ENCODE peak calls at places on chromosomes 11 and 22, in five cellular contexts. S is aorta; W is transverse colon; M is CD8-positive, alpha-beta memory T cell; D is breast epithelium. B is an unnamed sample.

GRCh38 chr11:66002648-66003225 is 434 bp downstream of the BANF1 start:
- DNase-seq in S (no peak), W (peak; percentile 68), M (no peak), D (peak; percentile 71), B (peak; percentile 92)

GRCh38 chr22:27799334-27800249 is 2.0 kb downstream of the MN1 start:
- DNase-seq in S (peak; percentile 86), W (no peak), M (no peak), D (no peak), B (no peak)

GRCh38 chr22:46594947-46595298 is 25.3 kb upstream of the GRAMD4 start:
- DNase-seq in S (peak; percentile 65), W (no peak), M (no peak), D (no peak), B (no peak)

GRCh38 chr11:72781063-72781312 is 12.9 kb downstream of the STARD10 start:
- DNase-seq in S (no peak), W (peak; percentile 66), M (no peak), D (peak; percentile 71), B (no peak)

GRCh38 chr11:60924110-60924905 is at the start of gene TMEM132A:
- DNase-seq in S (peak; percentile 91), W (peak; percentile 74), M (no peak), D (peak; percentile 70), B (no peak)

GRCh38 chr11:65791719-65792213 is 4.9 kb downstream of the OVOL1 start:
- DNase-seq in S (no peak), W (peak; percentile 87), M (no peak), D (no peak), B (peak; percentile 75)

GRCh38 chr11:117445097-117445658 is 117.5 kb downstream of the CEP164 start:
- DNase-seq in S (peak; percentile 51), W (no peak), M (no peak), D (no peak), B (no peak)

GRCh38 chr22:32476804-32477203 is 2.2 kb downstream of the FBXO7 start:
- DNase-seq in S (no peak), W (no peak), M (no peak), D (no peak), B (no peak)

DNA sequence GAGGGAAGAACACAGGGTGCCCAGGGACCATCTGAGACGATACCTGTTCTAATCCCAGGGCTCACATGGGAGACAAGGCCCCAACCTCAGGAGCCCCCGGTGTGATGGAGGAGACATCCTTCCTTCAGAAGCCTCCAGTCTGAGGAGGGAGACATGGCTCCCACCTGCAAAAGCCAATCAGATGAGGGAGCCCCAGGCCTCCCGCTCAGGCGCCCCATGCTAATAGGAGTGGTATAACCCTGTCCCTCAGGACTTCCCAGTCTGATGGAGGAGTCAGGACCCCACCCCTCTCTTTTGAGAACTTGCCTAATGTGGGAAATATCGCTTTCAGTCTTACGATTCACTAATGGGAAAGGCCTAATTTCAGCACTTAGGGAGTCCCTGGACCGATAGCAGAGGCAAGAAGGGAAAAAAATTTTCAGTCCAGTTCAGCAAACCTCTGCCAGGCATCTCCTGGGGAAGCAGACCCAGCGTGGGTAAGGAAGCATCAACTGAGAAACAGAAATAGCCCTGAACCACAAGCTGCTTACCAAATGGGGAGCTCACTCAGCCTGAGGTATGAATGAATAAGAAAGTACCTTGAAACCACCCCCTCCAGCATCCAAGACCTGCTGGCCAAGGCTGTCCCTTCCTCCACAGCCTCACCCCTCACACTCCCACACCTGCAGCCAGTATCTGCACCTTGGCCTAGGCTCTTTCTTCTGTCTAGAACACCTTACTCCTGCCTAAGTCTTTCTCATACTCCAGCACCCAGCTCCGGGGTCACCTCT is 5.8 kb downstream of the ARRB1 start:
- DNase-seq in S (no peak), W (no peak), M (no peak), D (no peak), B (peak; percentile 51)
- H3K4me1 ChIP-seq in S (no peaks in the 10 kb centered on the region), W (peaks cover 97% of the 10 kb centered on the region), M (peaks cover 99% of the 10 kb centered on the region), D (peaks cover 64% of the 10 kb centered on the region), B (peaks cover 100% of the 10 kb centered on the region)

GRCh38 chr11:128607819-128608218 is 20.5 kb upstream of the ETS1 start:
- DNase-seq in S (no peak), W (no peak), M (no peak), D (no peak), B (no peak)
- H3K4me1 ChIP-seq in S (no peaks in the 10 kb centered on the region), W (no peaks in the 10 kb centered on the region), M (peaks cover 65% of the 10 kb centered on the region), D (no peaks in the 10 kb centered on the region), B (peaks cover 17% of the 10 kb centered on the region)

DNA sequence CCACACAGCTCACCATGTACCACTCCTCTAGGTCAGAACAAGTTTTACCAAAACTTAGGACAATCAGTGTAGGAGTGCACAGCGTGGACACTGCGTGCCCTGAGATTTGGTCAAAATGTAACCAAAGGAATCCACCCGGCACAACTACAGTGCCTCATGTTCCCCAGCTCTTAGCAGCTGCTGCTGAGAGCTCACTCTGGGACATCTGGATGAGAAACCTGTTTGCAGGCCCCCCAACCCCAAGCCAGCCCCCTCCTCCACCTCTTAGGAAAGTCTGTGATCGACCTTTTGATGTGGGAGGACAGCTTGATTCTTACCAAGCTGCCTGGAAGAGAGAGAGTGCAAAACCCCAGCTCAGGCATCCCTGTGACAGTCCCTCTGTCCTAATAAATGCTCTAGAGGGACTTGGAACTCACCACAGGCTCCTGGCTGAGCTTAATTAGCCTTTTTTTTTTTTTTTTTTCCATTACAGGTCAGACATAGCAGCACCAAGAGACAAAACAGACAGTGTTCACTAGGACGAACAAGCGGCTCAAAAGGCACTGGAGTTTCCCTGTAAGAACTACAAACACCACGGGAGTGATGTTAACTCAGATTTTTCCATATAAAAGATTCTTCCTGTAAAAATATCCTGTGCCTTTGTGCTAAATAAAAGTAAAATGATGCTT is 101.2 kb upstream of the AKIP1 start:
- DNase-seq in S (no peak), W (no peak), M (no peak), D (no peak), B (no peak)
- H3K4me1 ChIP-seq in S (no peaks in the 10 kb centered on the region), W (peaks cover 47% of the 10 kb centered on the region), M (peaks cover 5% of the 10 kb centered on the region), D (peaks cover 14% of the 10 kb centered on the region), B (peaks cover 74% of the 10 kb centered on the region)

GRCh38 chr22:48663297-48663696 is 1164.4 kb downstream of the BRD1 start:
- DNase-seq in S (no peak), W (no peak), M (no peak), D (no peak), B (peak; percentile 26)
- H3K4me1 ChIP-seq in S (no peaks in the 10 kb centered on the region), W (no peaks in the 10 kb centered on the region), M (no peaks in the 10 kb centered on the region), D (no peaks in the 10 kb centered on the region), B (no peaks in the 10 kb centered on the region)

DNA sequence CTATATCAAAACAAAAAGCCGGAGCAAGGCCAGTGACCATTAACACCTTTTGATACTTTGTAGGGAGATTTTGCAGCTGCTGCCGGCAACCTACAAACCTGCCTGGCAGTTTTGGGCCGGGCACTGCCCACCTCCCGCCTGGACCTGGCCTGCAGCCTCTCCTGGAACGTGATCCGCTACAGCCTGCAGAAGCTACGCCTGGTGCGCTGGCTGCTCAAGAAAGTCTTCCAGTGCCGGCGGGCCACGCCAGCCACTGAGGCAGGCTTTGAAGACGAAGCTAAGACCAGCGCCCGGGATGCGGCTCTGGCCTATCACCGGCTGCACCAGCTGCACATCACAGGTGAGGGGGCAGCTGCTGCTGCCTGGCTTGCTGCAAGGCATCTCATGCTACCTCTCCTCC is 34.2 kb downstream of the SHISA8 start:
- DNase-seq in S (no peak), W (no peak), M (no peak), D (no peak), B (no peak)
- H3K4me1 ChIP-seq in S (no peaks in the 10 kb centered on the region), W (no peaks in the 10 kb centered on the region), M (no peaks in the 10 kb centered on the region), D (no peaks in the 10 kb centered on the region), B (no peaks in the 10 kb centered on the region)

GRCh38 chr11:43920598-43921419 is 21.6 kb upstream of the C11orf96 start:
- DNase-seq in S (no peak), W (peak; percentile 46), M (no peak), D (no peak), B (no peak)
- H3K4me1 ChIP-seq in S (peaks cover 23% of the 10 kb centered on the region), W (peaks cover 14% of the 10 kb centered on the region), M (no peaks in the 10 kb centered on the region), D (no peaks in the 10 kb centered on the region), B (peaks cover 34% of the 10 kb centered on the region)

DNA sequence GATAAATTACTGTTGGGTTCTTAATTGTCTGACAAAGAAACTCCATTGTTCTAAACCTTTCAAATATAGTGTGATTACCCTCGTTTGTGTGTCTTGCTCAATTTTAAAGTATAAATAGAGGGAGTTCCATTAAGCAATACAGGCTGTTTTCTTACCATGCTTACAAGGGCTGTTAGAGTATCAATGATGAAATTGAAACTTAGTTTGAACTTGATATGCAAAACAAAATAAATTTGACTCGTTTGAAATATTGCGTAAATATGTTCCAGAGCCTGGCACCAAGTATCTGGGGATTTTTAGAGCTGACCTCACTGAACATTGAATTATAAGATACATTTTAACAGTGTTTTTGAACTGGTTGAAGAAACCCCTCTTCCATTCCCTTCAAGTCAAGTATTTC is 31.7 kb downstream of the TEAD1 start:
- DNase-seq in S (no peak), W (no peak), M (no peak), D (no peak), B (no peak)
- H3K4me1 ChIP-seq in S (peaks cover 2% of the 10 kb centered on the region), W (peaks cover 15% of the 10 kb centered on the region), M (no peaks in the 10 kb centered on the region), D (no peaks in the 10 kb centered on the region), B (peaks cover 11% of the 10 kb centered on the region)

GRCh38 chr11:48098024-48098423 is 117.7 kb downstream of the PTPRJ start:
- DNase-seq in S (no peak), W (no peak), M (no peak), D (no peak), B (no peak)
- H3K4me1 ChIP-seq in S (no peaks in the 10 kb centered on the region), W (peaks cover 25% of the 10 kb centered on the region), M (peaks cover 30% of the 10 kb centered on the region), D (no peaks in the 10 kb centered on the region), B (peaks cover 49% of the 10 kb centered on the region)

DNA sequence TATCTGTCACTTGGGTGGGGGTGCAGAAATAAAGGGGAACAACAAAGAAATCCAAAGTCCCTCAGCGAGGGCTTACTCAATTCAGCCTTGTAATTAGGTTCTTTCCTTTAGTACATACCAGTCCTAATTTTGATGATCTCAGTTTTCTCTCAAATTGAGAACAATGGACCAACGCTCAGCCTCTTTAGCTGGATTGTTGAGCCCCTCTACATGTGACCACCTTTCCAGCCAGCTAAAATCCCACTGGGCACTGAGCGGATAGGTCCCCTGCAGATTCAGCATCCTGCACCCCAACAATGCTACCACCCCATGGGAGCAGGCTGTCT is 11.4 kb downstream of the TMEM184B start:
- DNase-seq in S (no peak), W (no peak), M (no peak), D (no peak), B (no peak)
- H3K4me1 ChIP-seq in S (no peaks in the 10 kb centered on the region), W (peaks cover 62% of the 10 kb centered on the region), M (peaks cover 9% of the 10 kb centered on the region), D (peaks cover 9% of the 10 kb centered on the region), B (peaks cover 49% of the 10 kb centered on the region)

B was measured in left lung.